ENCODE peak calls at places on chromosome 9, in ten cellular contexts. I, F, K, N, Z, Y, P, S, Q and B are unnamed samples.

GRCh38 chr9:126327016-126327749 is 554 bp downstream of the MVB12B start:
- DNase-seq in Y (no peak), S (no peak), N (no peak), Z (no peak), K (peak), P (peak), Q (no peak), F (peak), I (no peak), B (no peak)

GRCh38 chr9:34992376-34992951 is 2.9 kb downstream of the DNAJB5 start:
- DNase-seq in N (peak), P (peak), S (no peak), I (peak), Z (peak), F (peak), Y (peak), K (no peak), Q (peak), B (peak)

GRCh38 chr9:126611592-126612328 is 2.0 kb upstream of the LMX1B start:
- DNase-seq in P (peak), N (peak), I (no peak), S (peak), Y (peak), Z (peak), K (peak), F (peak), Q (peak), B (peak)

GRCh38 chr9:74663456-74663855 is 166.3 kb downstream of the RORB start:
- DNase-seq in P (no peak), N (no peak), S (no peak), Q (no peak), I (no peak), Y (peak), K (no peak), Z (no peak), F (no peak), B (no peak)

GRCh38 chr9:99269429-99269828 is 47.3 kb downstream of the SEC61B start:
- DNase-seq in Q (no peak), N (no peak), Z (no peak), I (no peak), F (no peak), P (no peak), Y (peak), K (no peak), S (no peak), B (no peak)

GRCh38 chr9:16321461-16322119 is 548.9 kb downstream of the BNC2 start:
- DNase-seq in K (no peak), P (no peak), Y (peak), Q (no peak), S (no peak), I (peak), F (no peak), N (peak), Z (no peak), B (no peak)

GRCh38 chr9:112786834-112787520 is 36.4 kb downstream of the SNX30 start:
- DNase-seq in Q (no peak), Z (no peak), F (no peak), S (no peak), K (no peak), P (no peak), I (no peak), Y (no peak), N (no peak), B (no peak)

GRCh38 chr9:34338664-34339063 is 9.3 kb downstream of the NUDT2 start:
- DNase-seq in Q (peak), Y (no peak), F (no peak), S (no peak), P (no peak), N (no peak), I (no peak), Z (peak), K (peak), B (no peak)

GRCh38 chr9:100427366-100428263 is 672 bp downstream of the MSANTD3 start:
- DNase-seq in K (peak), F (peak), I (peak), Y (peak), S (peak), Z (peak), Q (peak), N (peak), P (peak), B (peak)

GRCh38 chr9:99822596-99823391 is 1.1 kb downstream of the NR4A3 start:
- DNase-seq in N (peak), Z (peak), Q (peak), S (peak), I (no peak), K (peak), F (peak), P (peak), Y (peak), B (peak)

GRCh38 chr9:801399-802071 is 40.0 kb upstream of the DMRT1 start:
- DNase-seq in Q (no peak), S (no peak), F (no peak), K (no peak), Y (peak), Z (no peak), I (no peak), P (no peak), N (peak), B (peak)

GRCh38 chr9:3740690-3741419 is 215.1 kb upstream of the RFX3 start:
- DNase-seq in N (peak), F (no peak), I (no peak), P (no peak), K (no peak), Q (no peak), S (no peak), Y (peak), Z (no peak), B (peak)

DNA sequence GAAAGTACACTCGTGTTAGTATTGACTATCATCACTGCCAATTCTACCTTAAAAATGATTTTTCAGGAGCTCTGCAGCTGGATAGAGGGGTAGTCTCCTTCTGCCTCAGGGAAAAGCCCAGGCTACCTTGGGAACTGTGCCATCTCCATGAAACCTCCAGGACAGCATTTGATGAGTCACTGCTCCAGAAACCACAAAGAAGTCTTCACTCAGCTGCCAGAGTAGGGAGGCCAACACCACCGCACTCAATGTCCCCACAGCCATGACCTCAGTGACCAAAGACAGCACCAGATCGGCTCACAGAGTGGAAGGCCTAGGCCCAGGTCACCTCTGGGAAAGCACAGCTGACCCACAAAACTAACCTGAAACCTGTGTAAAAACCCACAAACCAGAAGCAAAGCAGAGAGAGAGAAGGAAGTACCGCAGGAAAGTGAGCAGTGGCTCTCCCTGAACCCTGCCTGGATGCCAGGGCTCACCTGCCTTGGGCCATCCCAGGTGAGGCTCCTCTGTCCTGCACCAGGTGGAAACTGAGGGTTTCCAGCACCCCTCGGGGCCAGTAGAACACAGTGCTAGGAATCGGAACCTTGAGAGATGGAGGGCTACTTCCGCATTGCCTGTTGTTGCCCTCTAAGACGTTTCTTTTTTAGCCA is 30.0 kb downstream of the S1PR3 start:
- DNase-seq in Y (peak), N (peak), I (no peak), K (no peak), F (no peak), Q (no peak), S (peak), Z (peak), P (peak), B (peak)
- H3K27ac ChIP-seq in Y (no peak), N (no peak), I (no peak), K (no peak), F (no peak), Q (peak), S (peak), Z (no peak), P (peak), B (no peak)

GRCh38 chr9:130167927-130168326 is 4.3 kb upstream of the NCS1 start:
- DNase-seq in P (no peak), Z (no peak), I (no peak), F (peak), K (no peak), N (no peak), Q (no peak), Y (no peak), S (no peak), B (no peak)
- TF ChIP-seq CTCF in P (no peak), Z (no peak), I (no peak), F (peak), K (no peak), N (no peak), Q (no peak), Y (no peak), S (no peak), B (no peak)

GRCh38 chr9:136372006-136372405 is 1.5 kb downstream of the CARD9 start:
- DNase-seq in K (no peak), S (no peak), Z (no peak), I (no peak), P (no peak), Y (no peak), N (no peak), F (no peak), Q (no peak), B (no peak)
- H3K27ac ChIP-seq in K (no peak), S (no peak), Z (no peak), I (no peak), P (no peak), Y (no peak), N (no peak), F (peak), Q (peak), B (peak)

DNA sequence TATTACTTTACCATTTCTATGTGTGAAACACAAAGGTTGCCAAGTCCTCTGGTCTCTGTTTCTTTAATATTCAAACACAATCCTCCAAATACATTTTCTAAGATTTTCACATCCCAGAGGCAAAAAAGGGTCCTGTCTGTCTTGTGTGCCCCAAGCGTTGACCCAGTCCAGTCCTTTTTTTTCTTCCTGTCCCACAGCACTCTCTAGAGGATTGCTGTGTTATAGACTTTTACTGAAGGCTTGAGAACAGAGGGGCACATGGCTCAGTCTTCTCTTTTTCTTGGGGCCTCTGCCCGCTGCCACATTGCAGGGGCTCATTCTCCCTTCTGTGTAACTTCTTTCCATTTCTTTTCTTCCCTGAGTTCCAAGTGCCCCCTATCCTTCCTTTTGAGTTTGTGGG is 78.6 kb upstream of the SLC28A3 start:
- DNase-seq in Q (no peak), Y (no peak), I (no peak), Z (no peak), F (no peak), P (no peak), K (no peak), S (no peak), N (no peak), B (no peak)
- TF ChIP-seq CTCF in Q (peak), Y (no peak), I (no peak), Z (no peak), F (peak), P (no peak), K (peak), S (no peak), N (no peak), B (no peak)

GRCh38 chr9:19554518-19554917 is 145.7 kb downstream of the ACER2 start:
- DNase-seq in P (no peak), Q (no peak), I (no peak), F (no peak), N (no peak), Y (no peak), S (no peak), K (no peak), Z (no peak), B (no peak)

GRCh38 chr9:19553441-19553840 is 144.6 kb downstream of the ACER2 start:
- DNase-seq in S (no peak), K (no peak), F (no peak), N (no peak), I (no peak), Q (no peak), Y (no peak), Z (no peak), P (no peak), B (no peak)

GRCh38 chr9:19552693-19553092 is 143.9 kb downstream of the ACER2 start:
- DNase-seq in F (peak), Z (no peak), Q (no peak), S (no peak), N (no peak), I (no peak), K (no peak), P (no peak), Y (no peak), B (no peak)

GRCh38 chr9:19551124-19551929 is 142.5 kb downstream of the ACER2 start:
- DNase-seq in N (no peak), Y (no peak), Q (no peak), S (no peak), K (no peak), Z (no peak), P (no peak), F (peak), I (no peak), B (no peak)

GRCh38 chr9:19552282-19552681 is 143.5 kb downstream of the ACER2 start:
- DNase-seq in F (peak), K (no peak), Y (no peak), I (no peak), N (no peak), P (no peak), Z (no peak), S (no peak), Q (no peak), B (no peak)
- H3K27ac ChIP-seq in F (peak), K (no peak), Y (no peak), I (no peak), N (no peak), P (no peak), Z (no peak), S (no peak), Q (no peak), B (no peak)

GRCh38 chr9:96064838-96065481 is 189.5 kb downstream of the ERCC6L2 start:
- DNase-seq in N (no peak), Q (no peak), P (no peak), I (no peak), K (no peak), Z (no peak), S (no peak), F (no peak), Y (no peak), B (no peak)

GRCh38 chr9:96062854-96063253 is 187.4 kb downstream of the ERCC6L2 start:
- DNase-seq in Q (no peak), K (no peak), I (no peak), P (no peak), S (no peak), F (no peak), Z (no peak), Y (no peak), N (no peak), B (no peak)

GRCh38 chr9:96058218-96058617 is 182.7 kb downstream of the ERCC6L2 start:
- DNase-seq in N (no peak), Z (no peak), Q (no peak), P (no peak), Y (no peak), F (no peak), K (no peak), I (no peak), S (no peak), B (no peak)

GRCh38 chr9:96062051-96062450 is 186.6 kb downstream of the ERCC6L2 start:
- DNase-seq in Q (no peak), I (no peak), N (no peak), K (no peak), F (no peak), Z (no peak), P (no peak), Y (no peak), S (no peak), B (no peak)

GRCh38 chr9:96061293-96061987 is 185.9 kb downstream of the ERCC6L2 start:
- DNase-seq in P (no peak), Y (peak), Q (no peak), S (peak), Z (no peak), K (no peak), F (peak), N (peak), I (no peak), B (peak)
- TF ChIP-seq CTCF in P (no peak), Y (peak), Q (peak), S (no peak), Z (peak), K (peak), F (peak), N (peak), I (peak), B (no peak)

GRCh38 chr9:92414566-92414965 is 9.7 kb downstream of the OMD start:
- DNase-seq in S (no peak), P (no peak), Y (peak), K (no peak), Z (no peak), N (no peak), I (no peak), Q (no peak), F (no peak), B (no peak)
- H3K27ac ChIP-seq in S (no peak), P (no peak), Y (no peak), K (no peak), Z (no peak), N (no peak), I (no peak), Q (no peak), F (no peak), B (no peak)

GRCh38 chr9:38025166-38025565 is 43.9 kb downstream of the SHB start:
- DNase-seq in S (no peak), Q (no peak), F (no peak), P (no peak), I (no peak), Y (no peak), K (no peak), N (no peak), Z (no peak), B (no peak)
- TF ChIP-seq CTCF in S (no peak), Q (no peak), F (peak), P (no peak), I (no peak), Y (no peak), K (no peak), N (no peak), Z (no peak), B (no peak)